ENCODE peak calls at places on chromosomes 2 and 18, in five cellular contexts. One of them, this sample, is unnamed.

GRCh38 chr2:162073776-162074578 is at the start of gene DPP4:
- DNase-seq in PC-9: no peak
- DNase-seq in kidney: peak; percentile 92
- DNase-seq in mesenchymal stem cell: peak; percentile 42
- DNase-seq in AG04450: no peak
- DNase-seq in this sample: no peak

GRCh38 chr2:129758461-129759185 is 220.8 kb upstream of the RAB6C start:
- DNase-seq in PC-9: no peak
- DNase-seq in kidney: no peak
- DNase-seq in mesenchymal stem cell: no peak
- DNase-seq in AG04450: no peak
- DNase-seq in this sample: no peak

GRCh38 chr2:175840261-175840660 is 161.8 kb downstream of the LNPK start:
- DNase-seq in PC-9: no peak
- DNase-seq in kidney: no peak
- DNase-seq in mesenchymal stem cell: no peak
- DNase-seq in AG04450: no peak
- DNase-seq in this sample: no peak

GRCh38 chr2:20650412-20650879 is 452 bp downstream of the HS1BP3 start:
- DNase-seq in PC-9: no peak
- DNase-seq in kidney: peak; percentile 82
- DNase-seq in mesenchymal stem cell: peak; percentile 63
- DNase-seq in AG04450: no peak
- DNase-seq in this sample: peak; percentile 45

GRCh38 chr18:39184176-39184575 is 1618.6 kb upstream of the CELF4 start:
- DNase-seq in PC-9: no peak
- DNase-seq in kidney: no peak
- DNase-seq in mesenchymal stem cell: no peak
- DNase-seq in AG04450: no peak
- DNase-seq in this sample: no peak

GRCh38 chr2:190587106-190587505 is 52.6 kb upstream of the NEMP2 start:
- DNase-seq in PC-9: no peak
- DNase-seq in kidney: no peak
- DNase-seq in mesenchymal stem cell: no peak
- DNase-seq in AG04450: no peak
- DNase-seq in this sample: no peak

GRCh38 chr2:101782427-101782792 is 84.9 kb downstream of the MAP4K4 start:
- DNase-seq in PC-9: no peak
- DNase-seq in kidney: no peak
- DNase-seq in mesenchymal stem cell: no peak
- DNase-seq in AG04450: no peak
- DNase-seq in this sample: no peak

GRCh38 chr2:187906021-187906420 is 351.8 kb upstream of the TFPI start:
- DNase-seq in PC-9: no peak
- DNase-seq in kidney: no peak
- DNase-seq in mesenchymal stem cell: no peak
- DNase-seq in AG04450: no peak
- DNase-seq in this sample: no peak

GRCh38 chr2:216221806-216222205 is 112.7 kb downstream of the XRCC5 start:
- DNase-seq in PC-9: no peak
- DNase-seq in kidney: no peak
- DNase-seq in mesenchymal stem cell: peak; percentile 81
- DNase-seq in AG04450: no peak
- DNase-seq in this sample: peak; percentile 39

GRCh38 chr2:8481463-8482009 is 200.3 kb upstream of the ID2 start:
- DNase-seq in PC-9: no peak
- DNase-seq in kidney: no peak
- DNase-seq in mesenchymal stem cell: no peak
- DNase-seq in AG04450: no peak
- DNase-seq in this sample: no peak

GRCh38 chr2:6941299-6942046 is 24.3 kb downstream of the RNF144A start:
- DNase-seq in PC-9: no peak
- DNase-seq in kidney: no peak
- DNase-seq in mesenchymal stem cell: no peak
- DNase-seq in AG04450: no peak
- DNase-seq in this sample: no peak

GRCh38 chr2:170073288-170073687 is 104.7 kb upstream of the MYO3B start:
- DNase-seq in PC-9: peak; percentile 33
- DNase-seq in kidney: no peak
- DNase-seq in mesenchymal stem cell: no peak
- DNase-seq in AG04450: peak; percentile 4
- DNase-seq in this sample: peak; percentile 82

GRCh38 chr2:25220198-25220712 is 51.9 kb upstream of the POMC start:
- DNase-seq in PC-9: no peak
- DNase-seq in kidney: no peak
- DNase-seq in mesenchymal stem cell: no peak
- DNase-seq in AG04450: no peak
- DNase-seq in this sample: no peak

GRCh38 chr18:23069481-23069880 is 65.8 kb upstream of the CABLES1 start:
- DNase-seq in PC-9: no peak
- DNase-seq in kidney: no peak
- DNase-seq in mesenchymal stem cell: no peak
- DNase-seq in AG04450: no peak
- DNase-seq in this sample: no peak

GRCh38 chr2:36371963-36372391 is 16.4 kb downstream of the CRIM1 start:
- DNase-seq in PC-9: peak; percentile 18
- DNase-seq in kidney: no peak
- DNase-seq in mesenchymal stem cell: peak; percentile 62
- DNase-seq in AG04450: peak; percentile 61
- DNase-seq in this sample: peak; percentile 60

GRCh38 chr2:20410556-20411277 is 36.2 kb upstream of the RHOB start:
- DNase-seq in PC-9: no peak
- DNase-seq in kidney: no peak
- DNase-seq in mesenchymal stem cell: no peak
- DNase-seq in AG04450: no peak
- DNase-seq in this sample: no peak

GRCh38 chr2:37366773-37367172 is 22.3 kb downstream of the QPCT start:
- DNase-seq in PC-9: no peak
- DNase-seq in kidney: no peak
- DNase-seq in mesenchymal stem cell: no peak
- DNase-seq in AG04450: no peak
- DNase-seq in this sample: peak; percentile 46

GRCh38 chr2:237192881-237193280 is 107.2 kb downstream of the COPS8 start:
- DNase-seq in PC-9: no peak
- DNase-seq in kidney: no peak
- DNase-seq in mesenchymal stem cell: no peak
- DNase-seq in AG04450: no peak
- DNase-seq in this sample: no peak

GRCh38 chr2:152453129-152453642 is 118.2 kb downstream of the FMNL2 start:
- DNase-seq in PC-9: no peak
- DNase-seq in kidney: no peak
- DNase-seq in mesenchymal stem cell: no peak
- DNase-seq in AG04450: no peak
- DNase-seq in this sample: no peak

GRCh38 chr2:10297950-10298349 is 4.8 kb upstream of the HPCAL1 start:
- DNase-seq in PC-9: peak; percentile 30
- DNase-seq in kidney: no peak
- DNase-seq in mesenchymal stem cell: peak; percentile 97
- DNase-seq in AG04450: peak; percentile 87
- DNase-seq in this sample: peak; percentile 84

GRCh38 chr2:136024185-136024584 is 38.8 kb upstream of the DARS1 start:
- DNase-seq in PC-9: no peak
- DNase-seq in kidney: no peak
- DNase-seq in mesenchymal stem cell: no peak
- DNase-seq in AG04450: no peak
- DNase-seq in this sample: no peak

GRCh38 chr2:113863166-113863565 is 26.7 kb upstream of the ACTR3 start:
- DNase-seq in PC-9: no peak
- DNase-seq in kidney: no peak
- DNase-seq in mesenchymal stem cell: no peak
- DNase-seq in AG04450: no peak
- DNase-seq in this sample: no peak

GRCh38 chr2:149410701-149411484 is 80.5 kb downstream of the LYPD6 start:
- DNase-seq in PC-9: peak; percentile 23
- DNase-seq in kidney: no peak
- DNase-seq in mesenchymal stem cell: peak; percentile 89
- DNase-seq in AG04450: peak; percentile 74
- DNase-seq in this sample: peak; percentile 87

GRCh38 chr2:128448331-128449225 is 129.9 kb upstream of the HS6ST1 start:
- DNase-seq in PC-9: no peak
- DNase-seq in kidney: no peak
- DNase-seq in mesenchymal stem cell: no peak
- DNase-seq in AG04450: no peak
- DNase-seq in this sample: no peak

GRCh38 chr2:41922177-41922576 is 125.6 kb upstream of the PKDCC start:
- DNase-seq in PC-9: peak; percentile 85
- DNase-seq in kidney: no peak
- DNase-seq in mesenchymal stem cell: peak; percentile 49
- DNase-seq in AG04450: no peak
- DNase-seq in this sample: peak; percentile 32

GRCh38 chr18:25230658-25231326 is 121.2 kb downstream of the ZNF521 start:
- DNase-seq in PC-9: no peak
- DNase-seq in kidney: peak; percentile 72
- DNase-seq in mesenchymal stem cell: peak; percentile 91
- DNase-seq in AG04450: peak; percentile 80
- DNase-seq in this sample: peak; percentile 43

GRCh38 chr18:58998421-58999203 is 133.9 kb downstream of the ZNF532 start:
- DNase-seq in PC-9: no peak
- DNase-seq in kidney: peak; percentile 80
- DNase-seq in mesenchymal stem cell: peak; percentile 68
- DNase-seq in AG04450: no peak
- DNase-seq in this sample: peak; percentile 62

GRCh38 chr18:21857871-21858270 is 117.3 kb downstream of the MIB1 start:
- DNase-seq in PC-9: no peak
- DNase-seq in kidney: no peak
- DNase-seq in mesenchymal stem cell: no peak
- DNase-seq in AG04450: no peak
- DNase-seq in this sample: no peak

GRCh38 chr2:186518945-186519344 is 32.9 kb downstream of the ZC3H15 start:
- DNase-seq in PC-9: no peak
- DNase-seq in kidney: no peak
- DNase-seq in mesenchymal stem cell: peak; percentile 90
- DNase-seq in AG04450: no peak
- DNase-seq in this sample: no peak

GRCh38 chr2:46136953-46137352 is 160.3 kb upstream of the EPAS1 start:
- DNase-seq in PC-9: no peak
- DNase-seq in kidney: no peak
- DNase-seq in mesenchymal stem cell: no peak
- DNase-seq in AG04450: no peak
- DNase-seq in this sample: no peak

GRCh38 chr2:88959480-88960204 is 268.2 kb downstream of the RPIA start:
- DNase-seq in PC-9: no peak
- DNase-seq in kidney: no peak
- DNase-seq in mesenchymal stem cell: no peak
- DNase-seq in AG04450: no peak
- DNase-seq in this sample: peak; percentile 41

GRCh38 chr2:239770240-239770639 is 254.9 kb downstream of the NDUFA10 start:
- DNase-seq in PC-9: no peak
- DNase-seq in kidney: no peak
- DNase-seq in mesenchymal stem cell: no peak
- DNase-seq in AG04450: no peak
- DNase-seq in this sample: no peak

GRCh38 chr2:231683292-231683898 is 24.9 kb upstream of the PTMA start:
- DNase-seq in PC-9: no peak
- DNase-seq in kidney: no peak
- DNase-seq in mesenchymal stem cell: no peak
- DNase-seq in AG04450: no peak
- DNase-seq in this sample: no peak

GRCh38 chr2:191217580-191217979 is 27.6 kb upstream of the MYO1B start:
- DNase-seq in PC-9: peak; percentile 14
- DNase-seq in kidney: no peak
- DNase-seq in mesenchymal stem cell: peak; percentile 75
- DNase-seq in AG04450: no peak
- DNase-seq in this sample: peak; percentile 82

GRCh38 chr2:226673314-226673723 is 126.3 kb downstream of the IRS1 start:
- DNase-seq in PC-9: peak; percentile 92
- DNase-seq in kidney: no peak
- DNase-seq in mesenchymal stem cell: peak; percentile 77
- DNase-seq in AG04450: peak; percentile 42
- DNase-seq in this sample: peak; percentile 81

GRCh38 chr2:64876137-64876647 is 113.0 kb upstream of the SLC1A4 start:
- DNase-seq in PC-9: peak; percentile 72
- DNase-seq in kidney: no peak
- DNase-seq in mesenchymal stem cell: peak; percentile 91
- DNase-seq in AG04450: no peak
- DNase-seq in this sample: peak; percentile 91
- H3K4me3 ChIP-seq in PC-9: no peak overlapping the region
- H3K4me3 ChIP-seq in kidney: no peak overlapping the region
- H3K4me3 ChIP-seq in mesenchymal stem cell: no peak overlapping the region
- H3K4me3 ChIP-seq in AG04450: no peak overlapping the region
- H3K4me3 ChIP-seq in this sample: no peak overlapping the region

GRCh38 chr2:194591192-194591591 is 1065.8 kb upstream of the SLC39A10 start:
- DNase-seq in PC-9: no peak
- DNase-seq in kidney: no peak
- DNase-seq in mesenchymal stem cell: no peak
- DNase-seq in AG04450: no peak
- DNase-seq in this sample: no peak
- H3K27ac ChIP-seq in PC-9: no peak overlapping the region
- H3K27ac ChIP-seq in kidney: no peak overlapping the region
- H3K27ac ChIP-seq in mesenchymal stem cell: no peak overlapping the region
- H3K27ac ChIP-seq in AG04450: no peak overlapping the region
- H3K27ac ChIP-seq in this sample: no peak overlapping the region

GRCh38 chr2:240820607-240821428 is 799 bp upstream of the KIF1A start:
- DNase-seq in PC-9: no peak
- DNase-seq in kidney: no peak
- DNase-seq in mesenchymal stem cell: no peak
- DNase-seq in AG04450: no peak
- DNase-seq in this sample: no peak
- H3K4me3 ChIP-seq in PC-9: no peak overlapping the region
- H3K4me3 ChIP-seq in kidney: no peak overlapping the region
- H3K4me3 ChIP-seq in mesenchymal stem cell: no peak overlapping the region
- H3K4me3 ChIP-seq in AG04450: no peak overlapping the region
- H3K4me3 ChIP-seq in this sample: no peak overlapping the region

GRCh38 chr18:11064106-11064505 is 85.3 kb downstream of the PIEZO2 start:
- DNase-seq in PC-9: no peak
- DNase-seq in kidney: no peak
- DNase-seq in mesenchymal stem cell: peak; percentile 60
- DNase-seq in AG04450: no peak
- DNase-seq in this sample: no peak

GRCh38 chr18:11070593-11070992 is 78.8 kb downstream of the PIEZO2 start:
- DNase-seq in PC-9: no peak
- DNase-seq in kidney: no peak
- DNase-seq in mesenchymal stem cell: no peak
- DNase-seq in AG04450: no peak
- DNase-seq in this sample: no peak

GRCh38 chr18:11071300-11071699 is 78.1 kb downstream of the PIEZO2 start:
- DNase-seq in PC-9: no peak
- DNase-seq in kidney: no peak
- DNase-seq in mesenchymal stem cell: no peak
- DNase-seq in AG04450: no peak
- DNase-seq in this sample: no peak

GRCh38 chr18:11065061-11065460 is 84.3 kb downstream of the PIEZO2 start:
- DNase-seq in PC-9: no peak
- DNase-seq in kidney: no peak
- DNase-seq in mesenchymal stem cell: no peak
- DNase-seq in AG04450: no peak
- DNase-seq in this sample: no peak

DNA sequence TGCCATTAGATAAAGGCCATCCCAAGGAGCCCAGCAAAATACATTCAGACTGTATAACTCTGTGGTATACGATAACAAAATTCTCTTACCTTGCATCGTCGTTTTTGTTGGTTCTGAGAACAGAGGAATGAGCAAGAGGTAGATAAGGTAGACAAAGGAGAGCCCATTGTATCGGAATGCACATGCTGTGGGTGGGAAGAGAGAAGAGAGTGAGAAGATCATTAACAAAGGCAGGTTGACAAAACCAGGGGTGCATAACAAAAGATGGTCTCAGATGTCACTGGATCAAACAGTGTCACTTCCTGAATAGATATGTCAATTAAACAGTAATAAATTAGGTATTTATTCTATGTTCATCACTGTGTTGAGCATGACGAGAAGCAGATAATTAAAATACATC is 83.3 kb downstream of the PIEZO2 start:
- DNase-seq in PC-9: no peak
- DNase-seq in kidney: no peak
- DNase-seq in mesenchymal stem cell: no peak
- DNase-seq in AG04450: no peak
- DNase-seq in this sample: no peak
- H3K27ac ChIP-seq in PC-9: no peak overlapping the region
- H3K27ac ChIP-seq in kidney: no peak overlapping the region
- H3K27ac ChIP-seq in mesenchymal stem cell: no peak overlapping the region
- H3K27ac ChIP-seq in AG04450: no peak overlapping the region
- H3K27ac ChIP-seq in this sample: no peak overlapping the region